ENCODE peak calls at places on chromosomes 11 and 22, in four cellular contexts. E is fibroblast of lung, D is adrenal gland, G is lung. N is an unnamed sample.

GRCh38 chr11:12163181-12163841 is 52.9 kb downstream of the MICAL2 start:
- DNase-seq in E (peak; percentile 63), D (no peak), G (no peak), N (peak; percentile 81)

GRCh38 chr11:20374746-20375305 is 11.3 kb downstream of the HTATIP2 start:
- DNase-seq in E (no peak), D (no peak), G (no peak), N (no peak)

GRCh38 chr22:35736701-35737100 is 19.0 kb downstream of the APOL5 start:
- DNase-seq in E (no peak), D (no peak), G (no peak), N (no peak)

GRCh38 chr11:34809191-34810106 is 106.7 kb downstream of the APIP start:
- DNase-seq in E (no peak), D (peak; percentile 11), G (no peak), N (no peak)

GRCh38 chr22:38490915-38491314 is 15.2 kb downstream of the DDX17 start:
- DNase-seq in E (peak; percentile 90), D (peak; percentile 67), G (peak; percentile 55), N (peak; percentile 65)

GRCh38 chr11:57512646-57513445 is 2.7 kb downstream of the SLC43A1 start:
- DNase-seq in E (no peak), D (no peak), G (no peak), N (no peak)

GRCh38 chr11:65014146-65014960 is at the start of gene ARL2:
- DNase-seq in E (no peak), D (peak; percentile 54), G (no peak), N (no peak)

GRCh38 chr11:41612415-41612814 is 153.0 kb upstream of the LRRC4C start:
- DNase-seq in E (no peak), D (no peak), G (no peak), N (no peak)

GRCh38 chr11:1654388-1655167 is 25.0 kb downstream of the KRTAP5-5 start:
- DNase-seq in E (no peak), D (peak; percentile 39), G (no peak), N (no peak)

GRCh38 chr22:32469799-32470212 is 4.8 kb upstream of the FBXO7 start:
- DNase-seq in E (peak; percentile 63), D (peak; percentile 76), G (no peak), N (no peak)

GRCh38 chr11:29984544-29984943 is 32.3 kb downstream of the KCNA4 start:
- DNase-seq in E (no peak), D (no peak), G (no peak), N (no peak)

GRCh38 chr11:73875380-73875779 is 1.3 kb downstream of the COA4 start:
- DNase-seq in E (no peak), D (no peak), G (no peak), N (no peak)

GRCh38 chr22:48979482-48979881 is 848.2 kb downstream of the BRD1 start:
- DNase-seq in E (no peak), D (no peak), G (no peak), N (no peak)

GRCh38 chr22:30301995-30302809 is 12.9 kb upstream of the CASTOR1 start:
- DNase-seq in E (peak; percentile 86), D (peak; percentile 56), G (no peak), N (peak; percentile 56)

GRCh38 chr11:2088746-2089535 is 50.2 kb downstream of the IGF2 start:
- DNase-seq in E (no peak), D (no peak), G (no peak), N (no peak)

GRCh38 chr11:120134931-120135228 is 3.0 kb downstream of the TRIM29 start:
- DNase-seq in E (no peak), D (no peak), G (no peak), N (no peak)

GRCh38 chr11:86416494-86416893 is 41.8 kb downstream of the CCDC81 start:
- DNase-seq in E (no peak), D (no peak), G (no peak), N (no peak)

GRCh38 chr11:72174299-72175070 is 17.5 kb upstream of the FOLR1 start:
- DNase-seq in E (no peak), D (no peak), G (no peak), N (no peak)

GRCh38 chr11:46948378-46949131 is 12.0 kb downstream of the CSTPP1 start:
- DNase-seq in E (peak; percentile 71), D (no peak), G (no peak), N (no peak)

GRCh38 chr11:94007906-94008305 is 13.2 kb upstream of the HEPHL1 start:
- DNase-seq in E (no peak), D (no peak), G (no peak), N (no peak)

GRCh38 chr11:35943294-35943693 is 568 bp upstream of the LDLRAD3 start:
- DNase-seq in E (no peak), D (peak; percentile 31), G (no peak), N (no peak)

GRCh38 chr22:42719133-42719532 is 1.5 kb downstream of the A4GALT start:
- DNase-seq in E (no peak), D (no peak), G (no peak), N (peak; percentile 71)
- H3K4me3 ChIP-seq in E (peak overlapping the region; percentile 73), D (no peak overlapping the region), G (no peak overlapping the region), N (peak overlapping the region; percentile 92)

DNA sequence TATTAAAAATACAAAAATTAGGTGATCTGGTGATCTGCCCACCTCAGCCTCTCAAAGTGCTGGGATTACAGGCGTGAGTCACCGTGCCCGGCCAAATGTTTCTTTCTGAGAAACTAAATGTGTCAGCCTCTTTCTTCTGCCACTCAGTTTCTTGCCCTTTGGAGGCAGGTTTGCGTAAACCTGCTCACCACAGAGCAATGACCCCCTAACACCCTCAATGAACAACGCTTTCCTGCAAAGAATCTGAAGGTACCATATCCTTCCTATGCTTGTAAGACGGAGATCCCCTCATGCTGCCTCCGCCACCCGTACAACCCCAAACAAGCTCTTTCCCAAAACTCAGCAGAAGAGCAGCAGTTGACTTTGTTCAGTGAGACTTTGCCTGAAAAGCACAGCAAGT is 38.7 kb upstream of the TTLL12 start:
- DNase-seq in E (no peak), D (no peak), G (no peak), N (no peak)
- H3K27ac ChIP-seq in E (no peak overlapping the region), D (no peak overlapping the region), G (no peak overlapping the region), N (no peak overlapping the region)

DNA sequence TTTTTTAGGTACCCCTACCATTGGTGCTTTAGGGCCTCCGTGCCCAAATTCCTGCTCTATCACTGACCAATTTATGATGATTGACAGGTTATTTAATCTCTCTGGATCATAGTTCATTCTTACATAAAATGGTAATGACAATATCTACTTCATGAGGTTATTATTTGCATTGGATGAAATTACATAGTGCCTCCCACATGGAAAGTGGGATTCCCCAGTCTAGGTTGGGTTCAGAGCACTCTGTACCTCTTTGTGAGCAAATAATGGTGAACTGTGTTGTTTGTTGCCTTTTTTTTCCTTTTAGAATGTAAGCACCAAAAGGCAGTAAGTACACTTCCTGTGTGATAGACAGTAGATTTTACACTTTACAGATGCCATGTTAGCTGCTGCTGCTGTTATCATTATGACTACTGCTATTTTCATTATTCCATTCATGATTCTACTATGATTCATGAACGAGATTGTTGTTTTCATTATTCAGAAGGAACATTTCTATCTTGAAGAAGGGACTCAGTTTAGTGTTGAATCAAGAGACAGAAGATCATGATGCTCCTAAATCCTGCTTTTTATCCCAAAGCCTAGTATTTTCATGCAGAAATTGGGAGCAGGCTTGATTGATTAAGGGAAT is 100.8 kb downstream of the ALX4 start:
- DNase-seq in E (no peak), D (no peak), G (no peak), N (no peak)
- H3K4me3 ChIP-seq in E (no peak overlapping the region), D (no peak overlapping the region), G (no peak overlapping the region), N (no peak overlapping the region)

GRCh38 chr22:19410941-19411689 is 20.4 kb downstream of the HIRA start:
- DNase-seq in E (no peak), D (no peak), G (no peak), N (peak; percentile 72)
- H3K27ac ChIP-seq in E (no peak overlapping the region), D (no peak overlapping the region), G (peak overlapping the region; percentile 3), N (no peak overlapping the region)

DNA sequence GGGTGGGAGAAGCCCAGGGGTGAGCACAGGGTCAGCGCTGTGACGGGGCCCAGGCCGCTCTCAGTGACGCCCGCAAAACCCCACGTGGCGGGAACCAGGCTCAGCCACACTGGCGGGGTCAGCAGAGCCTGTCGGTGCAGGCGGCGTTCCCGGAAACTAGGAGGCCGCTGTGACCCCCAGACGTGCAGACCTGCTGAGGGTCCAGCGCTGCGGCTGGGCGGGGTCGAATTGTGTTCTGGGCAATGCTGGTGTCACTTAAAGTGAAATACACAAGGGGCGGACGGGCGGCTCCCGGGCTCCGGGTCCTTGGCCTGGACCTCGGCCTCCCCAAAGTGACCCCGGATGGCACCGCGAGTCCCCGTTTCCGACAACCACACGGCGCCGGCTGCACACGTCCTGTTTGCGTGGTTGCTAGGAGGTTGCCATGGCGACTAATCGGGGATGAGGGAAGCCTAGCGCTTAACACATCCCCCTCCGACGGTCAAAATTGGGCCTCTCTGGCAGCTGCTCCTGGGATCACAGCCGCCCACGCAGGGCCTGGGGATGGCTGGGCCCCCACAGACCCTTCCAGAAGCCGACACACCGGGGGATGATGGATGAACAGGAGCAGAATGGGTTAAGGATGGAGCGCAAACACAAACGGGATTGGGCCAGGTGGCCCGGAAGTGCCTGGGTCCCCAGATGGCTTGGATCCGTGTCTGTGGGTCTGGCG is 81.7 kb upstream of the PRR5 start:
- DNase-seq in E (peak; percentile 55), D (peak; percentile 74), G (peak; percentile 51), N (peak; percentile 89)
- H3K4me3 ChIP-seq in E (no peak overlapping the region), D (no peak overlapping the region), G (no peak overlapping the region), N (no peak overlapping the region)

GRCh38 chr22:25153961-25154685 is 45.5 kb upstream of the CRYBB3 start:
- DNase-seq in E (peak; percentile 31), D (peak; percentile 88), G (peak; percentile 84), N (peak; percentile 85)
- H3K27ac ChIP-seq in E (no peak overlapping the region), D (peak overlapping the region; percentile 83), G (peak overlapping the region; percentile 11), N (peak overlapping the region; percentile 89)

GRCh38 chr11:67111261-67111660 is 7.8 kb upstream of the KDM2A start:
- DNase-seq in E (peak; percentile 64), D (no peak), G (no peak), N (no peak)

GRCh38 chr11:67102664-67103063 is 16.4 kb upstream of the KDM2A start:
- DNase-seq in E (no peak), D (no peak), G (no peak), N (no peak)

GRCh38 chr11:67105964-67106363 is 13.1 kb upstream of the KDM2A start:
- DNase-seq in E (no peak), D (no peak), G (no peak), N (no peak)
- H3K4me3 ChIP-seq in E (no peak overlapping the region), D (no peak overlapping the region), G (no peak overlapping the region), N (no peak overlapping the region)

DNA sequence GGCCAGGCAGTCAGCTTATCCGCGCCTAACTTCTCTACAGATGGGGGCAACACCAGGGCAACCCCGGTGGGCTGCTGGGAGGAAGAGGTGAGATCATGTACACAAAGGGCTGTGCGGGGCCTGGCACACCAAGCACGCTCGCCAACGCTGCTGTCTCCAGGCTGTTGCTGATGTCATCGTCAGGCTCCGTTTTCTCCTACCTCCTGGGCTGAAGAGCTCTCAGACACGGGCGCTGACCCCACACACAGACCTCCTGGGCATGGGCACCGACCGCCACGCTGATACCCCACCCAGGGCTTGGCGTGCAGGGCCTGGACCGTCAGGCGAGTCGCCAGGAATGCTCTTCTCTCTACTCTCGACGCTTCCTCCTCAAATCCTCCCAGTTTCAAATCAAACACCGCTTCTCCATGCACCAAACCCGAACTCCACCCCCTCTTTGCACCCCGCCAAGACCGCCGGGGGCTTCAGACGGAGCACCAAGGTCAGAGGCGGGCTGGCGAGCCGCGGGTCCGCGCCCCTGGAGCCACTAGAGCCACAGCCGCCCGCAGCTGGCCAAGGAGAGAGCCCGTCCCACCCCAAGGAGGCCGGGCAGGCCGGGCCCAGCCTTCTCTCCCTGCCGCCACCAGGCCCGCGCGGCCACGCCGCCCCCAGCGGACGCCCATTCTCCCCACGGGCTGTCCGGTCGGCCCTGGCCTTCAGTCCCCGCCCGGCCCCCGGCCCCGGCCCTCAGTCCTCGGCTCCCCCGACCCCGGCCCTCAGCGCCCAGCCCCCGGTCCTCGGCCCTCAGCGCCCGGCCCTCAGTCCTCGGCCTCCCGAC is 772 bp downstream of the SBF1 start:
- DNase-seq in E (peak; percentile 55), D (peak; percentile 66), G (no peak), N (peak; percentile 77)
- H3K27ac ChIP-seq in E (peak overlapping the region; percentile 71), D (peak overlapping the region; percentile 94), G (no peak overlapping the region), N (no peak overlapping the region)